ENCODE peak calls at places on chromosomes 16 and 17, in ten cellular contexts. Q, B, R, A, H, N, V, G, I and S are unnamed samples.

GRCh38 chr16:84312783-84313382 is 18.2 kb downstream of the WFDC1 start:
- DNase-seq in Q (no peak), B (no peak), R (no peak), A (no peak), H (no peak), N (peak), V (no peak), G (peak), I (peak), S (no peak)

GRCh38 chr16:50309527-50310307 is 43.4 kb downstream of the ADCY7 start:
- DNase-seq in Q (no peak), B (no peak), R (peak), A (no peak), H (no peak), N (no peak), V (no peak), G (no peak), I (no peak), S (no peak)

GRCh38 chr17:51805220-51805619 is 353.3 kb downstream of the CA10 start:
- DNase-seq in Q (no peak), B (no peak), R (no peak), A (no peak), H (no peak), N (no peak), V (no peak), G (no peak), I (no peak), S (no peak)

GRCh38 chr17:75619506-75620431 is 13.5 kb upstream of the SMIM5 start:
- DNase-seq in Q (peak), B (peak), R (no peak), A (no peak), H (no peak), N (peak), V (peak), G (no peak), I (peak), S (no peak)

GRCh38 chr16:61617214-61617783 is 418.9 kb downstream of the CDH8 start:
- DNase-seq in Q (no peak), B (no peak), R (no peak), A (no peak), H (no peak), N (no peak), V (no peak), G (no peak), I (peak), S (no peak)

GRCh38 chr17:35167046-35167445 is 19.4 kb downstream of the UNC45B start:
- DNase-seq in Q (no peak), B (no peak), R (no peak), A (no peak), H (no peak), N (no peak), V (no peak), G (no peak), I (no peak), S (no peak)

GRCh38 chr16:57609541-57610401 is 18.7 kb upstream of the ADGRG1 start:
- DNase-seq in Q (peak), B (no peak), R (no peak), A (peak), H (no peak), N (no peak), V (peak), G (peak), I (no peak), S (no peak)

GRCh38 chr17:79272666-79273219 is 198.1 kb downstream of the ENGASE start:
- DNase-seq in Q (no peak), B (no peak), R (no peak), A (peak), H (no peak), N (no peak), V (peak), G (no peak), I (no peak), S (no peak)

GRCh38 chr17:58632324-58633314 is 59.2 kb downstream of the TEX14 start:
- DNase-seq in Q (no peak), B (no peak), R (no peak), A (no peak), H (no peak), N (no peak), V (no peak), G (no peak), I (peak), S (no peak)

GRCh38 chr17:42422412-42422957 is 571 bp downstream of the CAVIN1 start:
- DNase-seq in Q (peak), B (no peak), R (peak), A (no peak), H (no peak), N (peak), V (no peak), G (peak), I (peak), S (no peak)

GRCh38 chr16:23852794-23853562 is 17.2 kb downstream of the PRKCB start:
- DNase-seq in Q (peak), B (no peak), R (no peak), A (no peak), H (no peak), N (no peak), V (no peak), G (no peak), I (no peak), S (no peak)

GRCh38 chr16:14244344-14245010 is 173.4 kb downstream of the MRTFB start:
- DNase-seq in Q (no peak), B (peak), R (no peak), A (no peak), H (no peak), N (no peak), V (peak), G (no peak), I (no peak), S (no peak)

GRCh38 chr16:76474048-76474447 is 196.8 kb downstream of the CNTNAP4 start:
- DNase-seq in Q (no peak), B (no peak), R (no peak), A (no peak), H (no peak), N (no peak), V (no peak), G (no peak), I (peak), S (no peak)

GRCh38 chr16:47358816-47359215 is 102.0 kb downstream of the ITFG1 start:
- DNase-seq in Q (no peak), B (peak), R (no peak), A (no peak), H (no peak), N (no peak), V (no peak), G (no peak), I (no peak), S (no peak)

GRCh38 chr17:31537558-31537957 is 146.1 kb downstream of the RAB11FIP4 start:
- DNase-seq in Q (peak), B (peak), R (peak), A (no peak), H (peak), N (no peak), V (peak), G (no peak), I (no peak), S (no peak)

GRCh38 chr17:18996458-18996857 is 8.1 kb downstream of the FAM83G start:
- DNase-seq in Q (no peak), B (no peak), R (no peak), A (no peak), H (no peak), N (no peak), V (no peak), G (no peak), I (no peak), S (no peak)

DNA sequence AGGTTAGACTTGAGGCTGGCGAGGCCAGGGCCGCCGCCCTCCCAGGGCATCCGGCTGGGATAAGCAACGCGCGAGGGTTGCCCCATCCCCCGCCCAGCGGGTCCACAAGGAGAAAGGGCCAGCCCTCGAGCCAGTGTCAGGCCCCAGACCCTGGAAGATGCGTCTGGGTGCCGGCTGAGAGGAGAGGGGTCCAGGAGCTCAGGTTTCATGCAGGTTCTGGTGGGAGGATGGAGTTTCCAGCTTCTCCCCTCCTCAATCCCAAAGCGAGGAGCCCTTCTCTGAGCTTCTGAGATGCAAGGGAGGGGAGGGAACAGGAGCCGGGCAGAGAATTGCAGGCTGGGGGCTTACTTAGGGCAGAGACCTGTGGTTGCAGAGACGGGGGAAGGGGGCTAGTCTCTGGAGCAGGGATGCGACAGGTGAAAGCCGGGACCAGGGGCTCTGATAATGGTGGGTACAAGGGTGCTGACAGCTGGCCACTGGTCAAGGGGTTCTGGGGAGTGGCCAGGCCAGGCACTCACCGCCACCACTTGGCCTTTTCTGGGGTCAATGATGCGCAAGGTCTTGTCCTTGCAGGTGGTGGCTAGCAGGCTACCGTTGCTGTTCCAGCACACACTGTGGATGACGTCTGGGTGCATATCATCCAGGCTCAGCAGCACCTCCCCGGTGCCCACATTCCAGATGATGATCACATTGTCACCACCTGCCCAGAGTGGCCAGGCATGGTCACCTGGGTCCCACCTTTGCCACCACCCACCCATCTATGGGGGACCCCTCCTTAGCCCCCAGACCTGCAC is 4.2 kb downstream of the CORO6 start:
- DNase-seq in Q (no peak), B (no peak), R (no peak), A (no peak), H (no peak), N (no peak), V (no peak), G (no peak), I (peak), S (no peak)
- H3K4me3 ChIP-seq in Q (no peak), B (no peak), R (no peak), A (peak), H (no peak), N (peak), V (no peak), G (no peak), I (peak), S (no peak)

DNA sequence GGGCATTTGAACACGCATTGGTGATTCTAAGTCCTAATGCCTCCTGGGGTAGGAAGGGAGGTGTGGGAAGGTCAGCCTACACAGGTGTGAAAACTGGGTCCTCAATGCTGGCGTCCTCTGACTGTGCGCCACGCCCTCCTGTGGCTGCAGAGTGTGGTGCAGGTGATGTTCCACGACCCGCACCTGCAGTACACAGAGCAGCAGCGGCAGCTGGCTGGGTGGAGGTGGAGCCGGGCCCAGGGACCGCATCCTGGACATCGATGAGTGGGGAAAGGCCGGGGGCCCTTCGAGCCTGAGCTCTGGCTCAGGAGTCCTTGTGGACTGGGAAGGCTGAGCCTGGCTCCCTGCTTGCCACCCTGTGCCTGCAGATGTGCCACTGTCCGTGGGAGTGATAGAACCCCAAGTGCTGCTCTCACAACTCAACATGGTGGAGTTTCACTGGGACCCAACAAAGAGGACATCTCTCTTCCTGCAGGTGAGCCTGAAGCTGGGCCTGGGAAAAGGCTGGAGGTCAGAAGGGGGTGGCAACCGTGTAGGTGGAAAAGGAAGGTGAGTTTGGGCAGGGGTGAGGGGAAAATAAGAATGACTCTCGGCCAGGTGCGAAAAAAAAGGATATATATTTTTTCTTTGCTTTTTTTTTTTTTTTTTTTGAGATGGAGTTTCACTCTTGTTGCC is 14.0 kb upstream of the STAC2 start:
- DNase-seq in Q (peak), B (no peak), R (no peak), A (no peak), H (no peak), N (peak), V (peak), G (peak), I (peak), S (no peak)
- TF ChIP-seq CTCF in Q (peak), B (peak), R (peak), A (peak), H (peak), N (peak), V (peak), G (peak), I (peak), S (peak)

GRCh38 chr17:50272246-50272645 is 2.0 kb upstream of the TMEM92 start:
- DNase-seq in Q (no peak), B (no peak), R (no peak), A (no peak), H (no peak), N (no peak), V (no peak), G (no peak), I (no peak), S (no peak)
- H3K4me3 ChIP-seq in Q (no peak), B (peak), R (no peak), A (no peak), H (no peak), N (no peak), V (peak), G (no peak), I (peak), S (peak)

GRCh38 chr16:8868272-8869211 is at the start of gene CARHSP1:
- DNase-seq in Q (peak), B (peak), R (peak), A (peak), H (peak), N (peak), V (peak), G (peak), I (peak), S (peak)

GRCh38 chr16:8872071-8872470 is 3.3 kb upstream of the CARHSP1 start:
- DNase-seq in Q (no peak), B (no peak), R (no peak), A (no peak), H (no peak), N (no peak), V (no peak), G (no peak), I (no peak), S (no peak)

GRCh38 chr16:8867483-8868271 is 1.1 kb downstream of the CARHSP1 start:
- DNase-seq in Q (no peak), B (peak), R (peak), A (peak), H (no peak), N (peak), V (no peak), G (peak), I (no peak), S (no peak)

GRCh38 chr16:8866884-8867482 is 1.8 kb downstream of the CARHSP1 start:
- DNase-seq in Q (no peak), B (no peak), R (peak), A (no peak), H (no peak), N (peak), V (no peak), G (peak), I (no peak), S (no peak)

GRCh38 chr16:8869212-8869987 is 594 bp upstream of the CARHSP1 start:
- DNase-seq in Q (no peak), B (no peak), R (peak), A (no peak), H (no peak), N (peak), V (no peak), G (peak), I (peak), S (no peak)
- TF ChIP-seq CTCF in Q (no peak), B (no peak), R (peak), A (peak), H (no peak), N (no peak), V (no peak), G (no peak), I (peak), S (peak)

GRCh38 chr16:11502239-11502638 is 84.5 kb downstream of the LITAF start:
- DNase-seq in Q (no peak), B (no peak), R (no peak), A (no peak), H (no peak), N (no peak), V (no peak), G (no peak), I (no peak), S (no peak)
- H3K4me3 ChIP-seq in Q (no peak), B (no peak), R (no peak), A (no peak), H (no peak), N (no peak), V (no peak), G (no peak), I (no peak), S (no peak)

GRCh38 chr17:64145460-64145750 is 15.5 kb upstream of the ERN1 start:
- DNase-seq in Q (no peak), B (no peak), R (no peak), A (no peak), H (no peak), N (no peak), V (no peak), G (no peak), I (no peak), S (no peak)

GRCh38 chr17:64145751-64146417 is 15.9 kb upstream of the ERN1 start:
- DNase-seq in Q (peak), B (peak), R (peak), A (peak), H (peak), N (peak), V (peak), G (peak), I (peak), S (peak)

GRCh38 chr17:64147110-64148016 is 17.4 kb upstream of the ERN1 start:
- DNase-seq in Q (peak), B (peak), R (peak), A (no peak), H (peak), N (no peak), V (peak), G (no peak), I (peak), S (no peak)

GRCh38 chr17:64148017-64148631 is 18.2 kb upstream of the ERN1 start:
- DNase-seq in Q (peak), B (peak), R (peak), A (no peak), H (peak), N (no peak), V (peak), G (no peak), I (peak), S (no peak)

DNA sequence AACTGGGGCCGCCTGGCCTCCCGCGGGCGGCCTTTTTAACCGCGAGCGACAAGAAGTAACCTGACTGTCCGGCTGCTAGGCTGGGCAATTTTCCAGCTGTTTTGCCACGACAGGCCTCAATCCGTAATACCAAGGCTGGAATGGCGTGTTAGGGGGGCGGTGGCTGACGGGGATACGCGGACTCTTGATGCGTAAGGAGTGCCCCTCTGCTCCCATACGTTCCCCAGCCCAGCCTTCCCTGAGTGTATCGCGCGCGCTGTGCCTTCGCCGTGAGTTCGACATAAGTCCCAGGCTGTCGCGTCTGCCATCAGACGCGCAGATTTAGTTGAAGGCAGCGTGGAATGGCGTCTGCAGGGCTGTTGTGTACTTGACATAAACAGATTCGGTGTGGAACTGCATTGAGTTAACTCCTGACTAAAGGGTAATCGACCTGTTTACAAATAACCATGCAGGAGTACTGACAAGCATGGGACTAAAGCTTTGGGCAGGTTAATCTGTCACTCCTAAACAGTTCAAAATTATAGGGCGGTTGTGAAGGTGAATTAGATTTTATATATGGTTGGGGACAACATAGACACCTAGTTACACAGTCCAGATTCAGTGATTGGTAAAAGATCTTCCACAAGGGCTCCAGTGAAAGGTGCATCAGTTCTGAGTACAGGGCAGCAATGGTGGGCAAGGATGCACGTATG is 16.6 kb upstream of the ERN1 start:
- DNase-seq in Q (peak), B (peak), R (peak), A (peak), H (no peak), N (peak), V (peak), G (peak), I (peak), S (no peak)
- TF ChIP-seq CTCF in Q (no peak), B (no peak), R (no peak), A (no peak), H (no peak), N (no peak), V (no peak), G (no peak), I (no peak), S (no peak)